ENCODE peak calls at places on chromosomes 3 and 15, in ten cellular contexts. Y is psoas muscle; R is ascending aorta; M is mucosa of descending colon; T is adipocyte; P is CD8-positive, alpha-beta T cell; F is cardiac muscle cell; S is colonic mucosa; J is K562; O is hepatocyte. K is an unnamed sample. For H3K36me3, the result is how much of the 10 kb centered on the place peaks cover.

GRCh38 chr3:64357481-64357880 is 132.2 kb upstream of the PRICKLE2 start:
- DNase-seq in Y (no peak), R (no peak), J (no peak), T (no peak), O (no peak), P (no peak), S (no peak), M (no peak), F (no peak), K (no peak)

GRCh38 chr15:101115887-101116680 is 135.8 kb downstream of the CHSY1 start:
- DNase-seq in F (peak), O (peak), T (peak), S (no peak), R (no peak), M (no peak), Y (peak), P (no peak), J (no peak), K (peak)

GRCh38 chr3:66432041-66432766 is 68.6 kb downstream of the LRIG1 start:
- DNase-seq in S (no peak), Y (no peak), J (no peak), T (no peak), M (no peak), F (no peak), O (no peak), R (no peak), P (no peak), K (no peak)

GRCh38 chr3:171878441-171879225 is 35.5 kb downstream of the TMEM212 start:
- DNase-seq in R (no peak), J (no peak), F (peak), S (no peak), M (no peak), Y (no peak), P (no peak), O (no peak), T (peak), K (no peak)

GRCh38 chr3:5086708-5087107 is 35.4 kb upstream of the ARL8B start:
- DNase-seq in O (no peak), R (no peak), Y (no peak), P (no peak), J (no peak), M (no peak), F (no peak), S (no peak), T (no peak), K (no peak)

GRCh38 chr15:72136170-72137051 is 18.2 kb downstream of the SENP8 start:
- DNase-seq in R (no peak), O (no peak), J (no peak), F (no peak), P (no peak), T (no peak), Y (no peak), S (no peak), M (no peak), K (no peak)

GRCh38 chr3:47315069-47315647 is 32.4 kb downstream of the KLHL18 start:
- DNase-seq in R (no peak), O (no peak), Y (no peak), S (peak), M (no peak), T (no peak), J (peak), F (peak), P (no peak), K (no peak)

GRCh38 chr3:46212101-46212500 is 4.0 kb upstream of the CCR1 start:
- DNase-seq in F (no peak), R (no peak), M (no peak), O (no peak), J (no peak), T (no peak), S (no peak), P (no peak), Y (no peak), K (no peak)

GRCh38 chr3:12452361-12453330 is 31.6 kb upstream of the TSEN2 start:
- DNase-seq in P (no peak), M (no peak), S (no peak), F (no peak), R (no peak), T (no peak), J (no peak), Y (no peak), O (no peak), K (no peak)

GRCh38 chr3:160569874-160570273 is 4.5 kb upstream of the KPNA4 start:
- DNase-seq in O (no peak), P (no peak), F (no peak), J (no peak), M (no peak), T (no peak), R (no peak), S (no peak), Y (no peak), K (no peak)

GRCh38 chr3:29649815-29650547 is 369.1 kb downstream of the RBMS3 start:
- DNase-seq in J (no peak), Y (no peak), R (no peak), O (no peak), M (no peak), F (peak), P (no peak), S (no peak), T (peak), K (no peak)

GRCh38 chr3:49906004-49906860 is 2.6 kb upstream of the MST1R start:
- DNase-seq in S (peak), T (peak), P (peak), Y (no peak), M (peak), R (peak), J (peak), O (peak), F (peak), K (peak)

GRCh38 chr15:29132786-29133185 is 136.8 kb downstream of the NSMCE3 start:
- DNase-seq in J (no peak), M (peak), F (no peak), R (no peak), T (no peak), Y (no peak), O (no peak), S (no peak), P (no peak), K (no peak)

GRCh38 chr15:100341662-100342560 is at the start of gene ADAMTS17:
- DNase-seq in R (peak), S (peak), J (peak), M (peak), Y (peak), T (peak), O (peak), F (peak), P (peak), K (peak)

GRCh38 chr3:45817788-45818523 is 21.6 kb upstream of the SLC6A20 start:
- DNase-seq in S (no peak), T (peak), P (no peak), J (no peak), O (peak), Y (peak), M (no peak), R (peak), F (peak), K (no peak)

GRCh38 chr15:68679161-68679560 is 100.4 kb downstream of the CORO2B start:
- DNase-seq in O (no peak), M (no peak), Y (no peak), R (no peak), F (no peak), T (no peak), S (no peak), J (no peak), P (no peak), K (no peak)

GRCh38 chr15:47750030-47750739 is 32.9 kb downstream of the SEMA6D start:
- DNase-seq in Y (no peak), O (peak), S (no peak), R (no peak), J (no peak), P (no peak), M (no peak), T (peak), F (peak), K (no peak)

GRCh38 chr3:125120370-125121122 is 64.7 kb upstream of the HEG1 start:
- DNase-seq in M (no peak), O (no peak), J (no peak), S (no peak), F (peak), P (no peak), R (peak), T (no peak), Y (no peak), K (peak)

GRCh38 chr3:99895706-99896441 is 78.2 kb downstream of the CMSS1 start:
- DNase-seq in F (peak), O (peak), J (no peak), P (no peak), M (no peak), S (no peak), R (no peak), Y (no peak), T (peak), K (no peak)

GRCh38 chr15:31556494-31557150 is 230.0 kb downstream of the KLF13 start:
- DNase-seq in J (no peak), S (no peak), Y (no peak), O (no peak), R (no peak), P (no peak), M (no peak), F (peak), T (no peak), K (no peak)

GRCh38 chr3:124976378-124976777 is 41.8 kb upstream of the MUC13 start:
- DNase-seq in O (no peak), P (no peak), T (no peak), Y (no peak), R (no peak), M (no peak), J (no peak), S (no peak), F (no peak), K (no peak)

GRCh38 chr3:160722331-160722730 is 33.7 kb upstream of the PPM1L start:
- DNase-seq in M (no peak), R (no peak), P (no peak), F (no peak), T (no peak), O (no peak), S (no peak), Y (no peak), J (no peak), K (no peak)

DNA sequence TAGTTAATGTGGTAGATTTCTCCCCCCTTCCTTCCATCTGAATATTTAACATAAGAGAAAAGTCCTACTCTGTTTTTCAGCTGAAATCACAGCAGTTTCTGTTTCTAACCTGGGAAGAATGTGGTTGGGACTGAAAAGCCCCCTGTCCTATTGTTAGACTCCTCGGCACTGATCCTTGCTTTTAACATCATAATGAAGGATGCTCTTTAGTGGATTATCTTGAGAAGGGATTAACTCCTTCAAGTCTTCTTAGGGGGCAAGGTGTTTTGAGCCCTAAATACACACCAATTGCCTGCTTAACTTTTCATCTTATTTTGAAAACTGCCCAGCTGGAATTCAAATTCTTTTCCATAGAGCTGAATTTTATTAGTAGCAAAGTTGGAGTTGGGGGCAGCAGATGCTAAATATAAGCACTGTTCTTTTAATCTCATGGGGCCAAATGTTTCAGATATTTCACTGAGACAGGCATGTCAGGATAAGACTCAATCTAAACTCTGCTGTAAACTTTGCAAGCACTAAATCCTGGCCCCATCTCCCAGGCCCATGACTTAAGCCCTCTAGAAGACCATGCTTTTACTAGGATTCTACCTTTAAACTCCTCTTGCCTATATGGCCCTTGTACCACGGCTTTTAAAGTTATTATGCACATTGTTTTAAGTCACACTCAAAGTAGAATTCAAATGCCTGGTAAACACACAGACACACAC is 243.2 kb upstream of the NR2F2 start:
- DNase-seq in R (no peak), F (no peak), P (no peak), J (no peak), S (no peak), Y (no peak), O (no peak), T (no peak), M (no peak), K (no peak)
- H3K36me3 ChIP-seq in R (under half), F (under half), P (under half), J (under half), S (under half), Y (under half), O (under half), T (under half), M (under half), K (under half)

GRCh38 chr15:43126358-43126757 is 7.0 kb upstream of the TMEM62 start:
- DNase-seq in M (no peak), Y (no peak), J (no peak), S (no peak), R (no peak), P (no peak), T (no peak), O (no peak), F (no peak), K (no peak)

GRCh38 chr15:43127752-43128151 is 5.6 kb upstream of the TMEM62 start:
- DNase-seq in O (peak), S (no peak), Y (no peak), M (no peak), F (no peak), R (no peak), J (no peak), T (no peak), P (no peak), K (no peak)

GRCh38 chr15:43121863-43122262 is 11.5 kb upstream of the TMEM62 start:
- DNase-seq in M (no peak), O (no peak), J (no peak), P (no peak), F (no peak), Y (no peak), S (no peak), R (no peak), T (no peak), K (no peak)

DNA sequence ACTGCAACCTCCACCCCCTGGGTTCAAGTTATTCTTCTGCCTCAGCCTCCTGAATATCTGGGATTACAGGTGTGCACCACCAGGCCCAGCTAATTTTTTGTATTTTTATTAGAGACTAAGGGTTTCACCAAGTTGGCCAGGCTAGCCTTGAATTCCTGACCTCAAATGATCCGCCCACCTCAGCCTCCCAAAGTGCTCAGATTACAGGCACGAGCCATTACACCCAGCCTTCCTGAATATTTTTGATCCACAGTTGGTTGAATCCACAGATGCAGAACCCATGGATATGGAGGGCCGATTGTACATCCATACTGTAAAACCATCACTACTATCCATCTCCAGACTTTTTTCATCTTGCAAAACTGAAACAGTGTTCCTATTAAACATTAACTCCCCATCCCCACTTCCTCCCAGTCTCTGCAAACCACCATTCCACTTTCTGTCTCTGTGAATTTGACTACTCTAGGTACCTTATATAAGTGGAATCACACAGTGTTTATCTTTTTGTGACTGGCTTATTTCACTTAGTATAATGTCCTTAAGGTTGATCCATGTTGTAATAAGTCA is 8.2 kb upstream of the TMEM62 start:
- DNase-seq in J (no peak), P (no peak), T (no peak), Y (no peak), S (no peak), O (no peak), F (no peak), M (no peak), R (no peak), K (no peak)
- H3K36me3 ChIP-seq in J (under half), P (under half), T (under half), Y (under half), S (under half), O (under half), F (under half), M (under half), R (under half), K (under half)

DNA sequence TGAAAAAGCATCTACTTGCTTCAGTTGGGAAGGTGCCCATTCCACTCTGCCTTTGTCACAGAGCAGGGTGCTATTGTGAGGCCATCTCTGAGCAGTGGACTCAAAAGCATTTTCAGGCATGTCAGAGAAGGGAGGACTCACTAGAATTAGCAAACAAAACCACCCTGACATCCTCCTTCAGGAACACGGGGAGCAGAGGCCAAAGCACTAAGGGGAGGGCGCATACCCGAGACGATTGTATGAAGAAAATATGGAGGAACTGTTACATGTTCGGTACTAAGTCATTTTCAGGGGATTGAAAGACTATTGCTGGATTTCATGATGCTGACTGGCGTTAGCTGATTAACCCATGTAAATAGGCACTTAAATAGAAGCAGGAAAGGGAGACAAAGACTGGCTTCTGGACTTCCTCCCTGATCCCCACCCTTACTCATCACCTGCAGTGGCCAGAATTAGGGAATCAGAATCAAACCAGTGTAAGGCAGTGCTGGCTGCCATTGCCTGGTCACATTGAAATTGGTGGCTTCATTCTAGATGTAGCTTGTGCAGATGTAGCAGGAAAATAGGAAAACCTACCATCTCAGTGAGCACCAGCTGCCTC is 14.8 kb downstream of the THBS1 start:
- DNase-seq in P (no peak), J (no peak), T (peak), F (peak), M (no peak), S (no peak), O (no peak), R (no peak), Y (no peak), K (no peak)
- H3K36me3 ChIP-seq in P (under half), J (under half), T (half or more), F (half or more), M (under half), S (under half), O (under half), R (half or more), Y (under half), K (under half)

DNA sequence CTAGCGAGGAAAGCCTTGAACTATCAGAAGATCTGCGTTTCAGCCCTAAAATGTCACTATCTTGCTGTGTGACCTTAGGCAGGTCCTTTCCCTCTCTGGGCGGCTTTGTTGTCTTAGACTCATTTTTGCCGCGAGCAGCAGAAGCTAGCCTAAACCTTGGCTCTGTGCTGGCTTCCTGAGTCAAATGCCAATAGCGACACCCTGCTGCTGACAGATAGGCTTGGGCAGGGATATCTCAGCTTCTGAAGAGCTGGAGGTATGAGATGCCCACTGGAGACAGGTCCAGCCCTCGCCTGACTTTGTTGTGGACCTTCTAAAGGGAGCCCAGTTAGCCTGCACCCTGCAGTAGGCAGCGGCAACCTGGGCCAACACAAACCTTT is 1.3 kb downstream of the ADAMTSL3 start:
- DNase-seq in F (no peak), R (no peak), M (no peak), J (peak), S (no peak), O (no peak), T (no peak), Y (no peak), P (no peak), K (no peak)
- H3K36me3 ChIP-seq in F (under half), R (under half), M (under half), J (under half), S (under half), O (under half), T (under half), Y (under half), P (under half), K (under half)

GRCh38 chr3:40899286-40899712 is 300.0 kb upstream of the CTNNB1 start:
- DNase-seq in T (peak), S (no peak), P (no peak), F (peak), R (no peak), M (no peak), J (no peak), Y (no peak), O (no peak), K (no peak)

GRCh38 chr3:40901298-40901697 is 298.0 kb upstream of the CTNNB1 start:
- DNase-seq in F (no peak), S (no peak), R (no peak), Y (no peak), M (no peak), J (no peak), P (no peak), T (no peak), O (no peak), K (no peak)
- H3K36me3 ChIP-seq in F (under half), S (under half), R (under half), Y (under half), M (under half), J (under half), P (under half), T (under half), O (under half), K (under half)

GRCh38 chr3:127304121-127304744 is 16.4 kb upstream of the PRR20G start:
- DNase-seq in R (no peak), Y (no peak), T (no peak), S (peak), J (peak), P (no peak), M (peak), F (no peak), O (peak), K (peak)

GRCh38 chr3:127307918-127308317 is 20.1 kb upstream of the PRR20G start:
- DNase-seq in J (no peak), O (no peak), T (no peak), F (no peak), M (no peak), R (no peak), S (no peak), Y (no peak), P (no peak), K (no peak)

GRCh38 chr3:127306361-127307112 is 18.7 kb upstream of the PRR20G start:
- DNase-seq in F (no peak), S (no peak), Y (no peak), P (no peak), T (no peak), J (no peak), O (no peak), R (no peak), M (no peak), K (no peak)

GRCh38 chr3:127307431-127307830 is 19.6 kb upstream of the PRR20G start:
- DNase-seq in J (no peak), T (no peak), R (no peak), P (no peak), O (no peak), S (no peak), M (no peak), F (no peak), Y (no peak), K (no peak)

GRCh38 chr3:127305499-127305898 is 17.7 kb upstream of the PRR20G start:
- DNase-seq in J (no peak), R (no peak), O (no peak), F (no peak), Y (no peak), T (no peak), M (no peak), P (no peak), S (no peak), K (no peak)
- H3K36me3 ChIP-seq in J (under half), R (under half), O (under half), F (under half), Y (under half), T (under half), M (under half), P (under half), S (under half), K (under half)

DNA sequence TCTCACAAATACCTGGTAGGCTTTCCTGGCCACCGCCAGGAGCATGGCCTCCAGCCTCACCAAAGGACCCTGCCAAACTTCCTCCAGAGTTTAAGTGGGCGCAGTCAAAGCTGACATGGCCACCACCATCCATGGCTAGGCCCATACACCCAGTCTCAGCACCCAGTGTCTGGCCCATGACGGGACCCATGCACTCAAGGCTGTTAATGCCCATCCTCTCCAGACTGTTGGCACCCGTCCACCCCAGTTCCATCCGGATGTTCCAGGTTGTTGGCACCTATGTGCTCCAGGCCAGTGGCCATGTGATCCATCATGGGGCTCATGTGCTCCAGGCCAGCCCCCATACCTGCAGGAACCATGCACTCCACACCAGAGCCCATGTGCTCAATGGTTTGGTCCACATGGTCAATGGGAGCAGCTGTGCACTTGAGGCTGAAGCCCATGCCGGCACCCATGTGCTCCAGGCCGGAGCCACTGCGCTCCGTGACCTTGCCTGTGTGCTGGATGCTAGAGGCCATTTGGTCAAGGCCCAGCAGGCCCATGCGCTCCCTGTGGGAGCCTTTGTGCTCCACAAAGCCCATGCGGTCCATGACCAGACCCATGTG is 20.4 kb downstream of the CTDSPL2 start:
- DNase-seq in P (no peak), S (no peak), Y (no peak), F (no peak), M (no peak), R (no peak), T (no peak), J (no peak), O (no peak), K (no peak)
- H3K36me3 ChIP-seq in P (under half), S (under half), Y (under half), F (under half), M (under half), R (under half), T (under half), J (under half), O (under half), K (under half)

K was measured in BE2C.